ENCODE peak calls at places on chromosomes 16 and 17, in five cellular contexts. One of them, this sample, is unnamed.

GRCh38 chr16:15976929-15977637 is 27.7 kb downstream of the ABCC1 start:
- DNase-seq in neuronal stem cell: no peak
- DNase-seq in mesenchymal stem cell: peak; percentile 96
- DNase-seq in IMR-90: peak; percentile 84
- DNase-seq in H1: no peak
- DNase-seq in this sample: no peak

GRCh38 chr17:64153565-64153964 is 23.6 kb upstream of the ERN1 start:
- DNase-seq in neuronal stem cell: no peak
- DNase-seq in mesenchymal stem cell: no peak
- DNase-seq in IMR-90: no peak
- DNase-seq in H1: no peak
- DNase-seq in this sample: no peak

GRCh38 chr16:1090620-1091587 is 5.1 kb downstream of the C1QTNF8 start:
- DNase-seq in neuronal stem cell: no peak
- DNase-seq in mesenchymal stem cell: no peak
- DNase-seq in IMR-90: no peak
- DNase-seq in H1: no peak
- DNase-seq in this sample: no peak

GRCh38 chr17:6574689-6575595 is 18.6 kb upstream of the PITPNM3 start:
- DNase-seq in neuronal stem cell: no peak
- DNase-seq in mesenchymal stem cell: peak; percentile 36
- DNase-seq in IMR-90: peak; percentile 73
- DNase-seq in H1: no peak
- DNase-seq in this sample: no peak

GRCh38 chr16:2033057-2033911 is 6.6 kb downstream of the NHERF2 start:
- DNase-seq in neuronal stem cell: no peak
- DNase-seq in mesenchymal stem cell: peak; percentile 74
- DNase-seq in IMR-90: peak; percentile 54
- DNase-seq in H1: no peak
- DNase-seq in this sample: no peak

GRCh38 chr17:28871056-28871579 is 16.3 kb downstream of the ERAL1 start:
- DNase-seq in neuronal stem cell: no peak
- DNase-seq in mesenchymal stem cell: no peak
- DNase-seq in IMR-90: no peak
- DNase-seq in H1: no peak
- DNase-seq in this sample: no peak

GRCh38 chr16:12318661-12319463 is 342.3 kb downstream of the SNX29 start:
- DNase-seq in neuronal stem cell: no peak
- DNase-seq in mesenchymal stem cell: no peak
- DNase-seq in IMR-90: peak; percentile 24
- DNase-seq in H1: no peak
- DNase-seq in this sample: peak; percentile 57

GRCh38 chr17:82571855-82572254 is 52.3 kb downstream of the FOXK2 start:
- DNase-seq in neuronal stem cell: no peak
- DNase-seq in mesenchymal stem cell: no peak
- DNase-seq in IMR-90: no peak
- DNase-seq in H1: no peak
- DNase-seq in this sample: no peak

GRCh38 chr17:82049521-82049971 is 2.1 kb downstream of the RFNG start:
- DNase-seq in neuronal stem cell: no peak
- DNase-seq in mesenchymal stem cell: no peak
- DNase-seq in IMR-90: no peak
- DNase-seq in H1: no peak
- DNase-seq in this sample: no peak

GRCh38 chr16:71807905-71808592 is 585 bp downstream of the AP1G1 start:
- DNase-seq in neuronal stem cell: peak; percentile 5
- DNase-seq in mesenchymal stem cell: peak; percentile 43
- DNase-seq in IMR-90: peak; percentile 21
- DNase-seq in H1: no peak
- DNase-seq in this sample: peak; percentile 52
- H4K91ac ChIP-seq in neuronal stem cell: no peak overlapping the region
- H4K91ac ChIP-seq in mesenchymal stem cell: peak overlapping the region; percentile 91
- H4K91ac ChIP-seq in IMR-90: peak overlapping the region; percentile 99
- H4K91ac ChIP-seq in H1: no peak overlapping the region
- H4K91ac ChIP-seq in this sample: peak overlapping the region; percentile 82

GRCh38 chr17:45171338-45172231 is 9.9 kb downstream of the HEXIM2 start:
- DNase-seq in neuronal stem cell: no peak
- DNase-seq in mesenchymal stem cell: no peak
- DNase-seq in IMR-90: no peak
- DNase-seq in H1: no peak
- DNase-seq in this sample: peak; percentile 48
- H3K4me3 ChIP-seq in neuronal stem cell: no peak overlapping the region
- H3K4me3 ChIP-seq in mesenchymal stem cell: no peak overlapping the region
- H3K4me3 ChIP-seq in IMR-90: no peak overlapping the region
- H3K4me3 ChIP-seq in H1: peak overlapping the region; percentile 4
- H3K4me3 ChIP-seq in this sample: no peak overlapping the region

GRCh38 chr16:24539850-24540484 is 601 bp downstream of the RBBP6 start:
- DNase-seq in neuronal stem cell: no peak
- DNase-seq in mesenchymal stem cell: no peak
- DNase-seq in IMR-90: peak; percentile 19
- DNase-seq in H1: no peak
- DNase-seq in this sample: peak; percentile 25

GRCh38 chr16:24537474-24538337 is 1.7 kb upstream of the RBBP6 start:
- DNase-seq in neuronal stem cell: no peak
- DNase-seq in mesenchymal stem cell: no peak
- DNase-seq in IMR-90: no peak
- DNase-seq in H1: no peak
- DNase-seq in this sample: no peak

GRCh38 chr16:24540575-24541240 is 1.3 kb downstream of the RBBP6 start:
- DNase-seq in neuronal stem cell: no peak
- DNase-seq in mesenchymal stem cell: peak; percentile 48
- DNase-seq in IMR-90: peak; percentile 19
- DNase-seq in H1: no peak
- DNase-seq in this sample: peak; percentile 18

GRCh38 chr16:24538756-24539294 is 541 bp upstream of the RBBP6 start:
- DNase-seq in neuronal stem cell: no peak
- DNase-seq in mesenchymal stem cell: peak; percentile 92
- DNase-seq in IMR-90: no peak
- DNase-seq in H1: no peak
- DNase-seq in this sample: peak; percentile 69

GRCh38 chr16:24539295-24539849 is at the start of gene RBBP6:
- DNase-seq in neuronal stem cell: peak; percentile 98
- DNase-seq in mesenchymal stem cell: peak; percentile 97
- DNase-seq in IMR-90: peak; percentile 96
- DNase-seq in H1: peak; percentile 89
- DNase-seq in this sample: peak; percentile 98
- H4K91ac ChIP-seq in neuronal stem cell: no peak within 1 kb of the TSS
- H4K91ac ChIP-seq in mesenchymal stem cell: peak within 1 kb of the TSS; percentile 95
- H4K91ac ChIP-seq in IMR-90: peak within 1 kb of the TSS; percentile 92
- H4K91ac ChIP-seq in H1: peak within 1 kb of the TSS; percentile 2
- H4K91ac ChIP-seq in this sample: peak within 1 kb of the TSS; percentile 91

DNA sequence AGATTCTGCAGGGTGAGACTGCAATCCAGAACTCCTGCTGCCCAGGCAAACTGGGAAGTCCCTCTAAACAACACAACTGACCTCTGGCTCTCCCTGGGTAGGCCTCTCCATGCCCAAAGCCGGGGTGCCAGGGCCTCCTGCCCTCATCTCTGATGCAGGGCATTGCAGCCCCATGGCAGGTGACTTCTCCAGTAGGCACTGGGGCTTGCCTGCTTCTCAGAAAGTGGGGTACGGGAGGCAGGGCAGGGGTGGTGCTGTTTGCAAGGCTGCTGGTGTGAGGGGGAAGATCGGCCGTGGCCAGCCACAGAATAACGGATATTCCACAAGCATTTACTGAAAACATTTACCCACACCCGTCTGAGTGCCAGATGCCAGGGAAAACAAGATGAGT is 4.1 kb upstream of the GPRC5C start:
- DNase-seq in neuronal stem cell: no peak
- DNase-seq in mesenchymal stem cell: no peak
- DNase-seq in IMR-90: no peak
- DNase-seq in H1: no peak
- DNase-seq in this sample: no peak
- H3K4me3 ChIP-seq in neuronal stem cell: no peak overlapping the region
- H3K4me3 ChIP-seq in mesenchymal stem cell: no peak overlapping the region
- H3K4me3 ChIP-seq in IMR-90: no peak overlapping the region
- H3K4me3 ChIP-seq in H1: no peak overlapping the region
- H3K4me3 ChIP-seq in this sample: no peak overlapping the region

DNA sequence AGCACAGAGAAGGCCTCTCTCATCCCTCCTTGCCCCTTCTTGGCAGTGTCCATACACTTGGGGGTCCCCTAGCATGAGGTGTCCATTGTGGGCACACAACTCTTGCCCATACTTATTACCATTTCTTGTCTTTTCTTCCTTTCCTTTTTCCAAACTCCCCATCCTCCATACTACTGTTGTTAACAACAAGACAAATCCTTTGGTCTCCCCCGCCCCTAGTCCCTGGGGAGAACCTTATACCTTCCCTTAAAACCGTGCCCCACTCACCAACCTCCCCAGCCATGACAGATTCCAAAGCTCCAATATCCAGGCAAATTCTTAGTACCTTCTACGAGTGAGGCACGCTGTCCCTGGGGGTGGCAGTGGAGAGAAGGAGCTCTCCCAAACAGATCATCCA is 82.9 kb downstream of the GAS7 start:
- DNase-seq in neuronal stem cell: no peak
- DNase-seq in mesenchymal stem cell: no peak
- DNase-seq in IMR-90: no peak
- DNase-seq in H1: no peak
- DNase-seq in this sample: peak; percentile 42
- H4K91ac ChIP-seq in neuronal stem cell: no peak overlapping the region
- H4K91ac ChIP-seq in mesenchymal stem cell: peak overlapping the region; percentile 67
- H4K91ac ChIP-seq in IMR-90: peak overlapping the region; percentile 89
- H4K91ac ChIP-seq in H1: no peak overlapping the region
- H4K91ac ChIP-seq in this sample: peak overlapping the region; percentile 72

GRCh38 chr16:50781043-50781442 is 39.2 kb downstream of the CYLD start:
- DNase-seq in neuronal stem cell: no peak
- DNase-seq in mesenchymal stem cell: peak; percentile 5
- DNase-seq in IMR-90: peak; percentile 8
- DNase-seq in H1: peak; percentile 13
- DNase-seq in this sample: peak; percentile 27
- H3K4me3 ChIP-seq in neuronal stem cell: no peak overlapping the region
- H3K4me3 ChIP-seq in mesenchymal stem cell: no peak overlapping the region
- H3K4me3 ChIP-seq in IMR-90: no peak overlapping the region
- H3K4me3 ChIP-seq in H1: no peak overlapping the region
- H3K4me3 ChIP-seq in this sample: no peak overlapping the region

This sample was measured in trophoblast cell.